ENCODE peak calls at places on chromosomes 3 and 15, in nine cellular contexts. L is AG20443; H is activated naive CD8-positive, alpha-beta T cell treated with anti-CD3 and anti-CD28 coated beads, Interleukin-2, amount 50 U/mL, for 24 hours; X is activated T-helper 1 cell treated with anti-CD3 and anti-CD28 coated beads, Interleukin-2, amount 50 U/mL, for 16 hours; B is naive thymus-derived CD4-positive, alpha-beta T cell; K is cerebellar cortex; I is WTC11; G is hypothalamus; T is effector CD4-positive, alpha-beta T cell. W is an unnamed sample.

GRCh38 chr15:65841121-65841930 is 28.0 kb upstream of the RAB11A start:
- DNase-seq in L (no peak), H (no peak), X (no peak), B (no peak), K (no peak), I (no peak), G (no peak), T (no peak), W (no peak)

GRCh38 chr15:65532738-65533051 is 2.4 kb downstream of the HACD3 start:
- DNase-seq in L (no peak), H (no peak), X (no peak), B (no peak), K (no peak), I (no peak), G (no peak), T (no peak), W (peak; percentile 68)

GRCh38 chr3:139299261-139300132 is 44.3 kb upstream of the MRPS22 start:
- DNase-seq in L (no peak), H (no peak), X (no peak), B (no peak), K (no peak), I (peak; percentile 14), G (no peak), T (no peak), W (peak; percentile 70)

GRCh38 chr3:64885055-64885454 is 197.3 kb upstream of the ADAMTS9 start:
- DNase-seq in L (no peak), H (no peak), X (no peak), B (no peak), K (no peak), I (no peak), G (no peak), T (no peak), W (no peak)

GRCh38 chr3:100089802-100090668 is 24.3 kb downstream of the FILIP1L start:
- DNase-seq in L (peak; percentile 70), H (no peak), X (no peak), B (no peak), K (no peak), I (peak; percentile 43), G (no peak), T (no peak), W (peak; percentile 65)

GRCh38 chr3:53166781-53167291 is 5.8 kb downstream of the PRKCD start:
- DNase-seq in L (peak; percentile 95), H (no peak), X (no peak), B (no peak), K (peak; percentile 28), I (no peak), G (peak; percentile 9), T (no peak), W (no peak)

GRCh38 chr3:187227658-187228258 is 30.5 kb downstream of the RTP1 start:
- DNase-seq in L (peak; percentile 87), H (no peak), X (no peak), B (no peak), K (no peak), I (no peak), G (no peak), T (no peak), W (no peak)

GRCh38 chr15:80777137-80777536 is 2.0 kb upstream of the CEMIP start:
- DNase-seq in L (peak; percentile 84), H (no peak), X (no peak), B (no peak), K (no peak), I (no peak), G (no peak), T (no peak), W (peak; percentile 35)

GRCh38 chr15:40112789-40113188 is 4.1 kb upstream of the BMF start:
- DNase-seq in L (no peak), H (no peak), X (no peak), B (no peak), K (no peak), I (no peak), G (no peak), T (no peak), W (no peak)

GRCh38 chr3:11530153-11530721 is 113.5 kb downstream of the VGLL4 start:
- DNase-seq in L (peak; percentile 76), H (no peak), X (no peak), B (no peak), K (no peak), I (no peak), G (no peak), T (no peak), W (peak; percentile 70)

GRCh38 chr3:192817053-192817452 is 89.7 kb upstream of the FGF12 start:
- DNase-seq in L (peak; percentile 41), H (no peak), X (no peak), B (no peak), K (no peak), I (no peak), G (no peak), T (no peak), W (no peak)

GRCh38 chr3:150286390-150287147 is 121.5 kb upstream of the TSC22D2 start:
- DNase-seq in L (peak; percentile 32), H (peak; percentile 4), X (no peak), B (peak; percentile 52), K (peak; percentile 50), I (no peak), G (no peak), T (no peak), W (peak; percentile 64)

GRCh38 chr15:98120561-98120960 is 160.1 kb downstream of the ARRDC4 start:
- DNase-seq in L (peak; percentile 36), H (no peak), X (no peak), B (no peak), K (no peak), I (no peak), G (no peak), T (no peak), W (no peak)

GRCh38 chr3:195204360-195205166 is 66.4 kb downstream of the XXYLT1 start:
- DNase-seq in L (peak; percentile 63), H (no peak), X (no peak), B (no peak), K (no peak), I (no peak), G (no peak), T (no peak), W (peak; percentile 42)

GRCh38 chr3:194870394-194871110 is 184.9 kb downstream of the FAM43A start:
- DNase-seq in L (no peak), H (no peak), X (no peak), B (no peak), K (no peak), I (no peak), G (no peak), T (no peak), W (peak; percentile 76)

GRCh38 chr3:123352134-123352554 is 96.7 kb downstream of the ADCY5 start:
- DNase-seq in L (no peak), H (no peak), X (no peak), B (no peak), K (no peak), I (no peak), G (no peak), T (no peak), W (no peak)

GRCh38 chr15:100735654-100736053 is 133.3 kb downstream of the ASB7 start:
- DNase-seq in L (no peak), H (no peak), X (no peak), B (no peak), K (no peak), I (no peak), G (no peak), T (no peak), W (no peak)

GRCh38 chr3:55591893-55592292 is 104.8 kb upstream of the WNT5A start:
- DNase-seq in L (no peak), H (no peak), X (no peak), B (no peak), K (no peak), I (no peak), G (no peak), T (no peak), W (no peak)

GRCh38 chr15:83983634-83984458 is 251.7 kb upstream of the GOLGA6L4 start:
- DNase-seq in L (no peak), H (no peak), X (no peak), B (no peak), K (no peak), I (no peak), G (no peak), T (no peak), W (no peak)

GRCh38 chr3:38028621-38029361 is 651 bp downstream of the PLCD1 start:
- DNase-seq in L (peak; percentile 51), H (no peak), X (no peak), B (no peak), K (no peak), I (peak; percentile 36), G (no peak), T (no peak), W (peak; percentile 42)

GRCh38 chr3:56005196-56005805 is 463.0 kb downstream of the ERC2 start:
- DNase-seq in L (no peak), H (no peak), X (no peak), B (no peak), K (no peak), I (no peak), G (no peak), T (no peak), W (no peak)

GRCh38 chr3:188052229-188052965 is 101.6 kb upstream of the LPP start:
- DNase-seq in L (no peak), H (no peak), X (no peak), B (no peak), K (peak; percentile 82), I (peak; percentile 63), G (peak; percentile 91), T (no peak), W (peak; percentile 72)

GRCh38 chr15:84598993-84599392 is 1.8 kb upstream of the ZSCAN2 start:
- DNase-seq in L (peak; percentile 70), H (peak; percentile 53), X (no peak), B (no peak), K (peak; percentile 58), I (peak; percentile 59), G (no peak), T (no peak), W (peak; percentile 74)

GRCh38 chr3:54427951-54428871 is 305.9 kb downstream of the CACNA2D3 start:
- DNase-seq in L (peak; percentile 80), H (peak; percentile 48), X (no peak), B (peak; percentile 15), K (peak; percentile 72), I (peak; percentile 71), G (peak; percentile 9), T (no peak), W (peak; percentile 80)

GRCh38 chr3:85394424-85394823 is 435.6 kb downstream of the CADM2 start:
- DNase-seq in L (no peak), H (no peak), X (no peak), B (no peak), K (no peak), I (no peak), G (no peak), T (no peak), W (no peak)

GRCh38 chr15:71386448-71387236 is 271.4 kb downstream of the THSD4 start:
- DNase-seq in L (no peak), H (no peak), X (no peak), B (peak; percentile 3), K (peak; percentile 9), I (no peak), G (no peak), T (no peak), W (peak; percentile 37)

GRCh38 chr3:101811875-101812274 is 32.9 kb downstream of the NXPE3 start:
- DNase-seq in L (no peak), H (no peak), X (no peak), B (no peak), K (no peak), I (no peak), G (no peak), T (no peak), W (no peak)

GRCh38 chr15:31831596-31831995 is 198.7 kb upstream of the CHRNA7 start:
- DNase-seq in L (no peak), H (no peak), X (no peak), B (no peak), K (peak; percentile 71), I (no peak), G (no peak), T (no peak), W (no peak)

GRCh38 chr3:4977001-4977888 is 2.0 kb upstream of the BHLHE40 start:
- DNase-seq in L (peak; percentile 73), H (peak; percentile 87), X (no peak), B (peak; percentile 28), K (peak; percentile 81), I (peak; percentile 67), G (no peak), T (peak; percentile 33), W (peak; percentile 90)

GRCh38 chr3:29686889-29687592 is 406.2 kb downstream of the RBMS3 start:
- DNase-seq in L (peak; percentile 25), H (no peak), X (no peak), B (no peak), K (no peak), I (no peak), G (no peak), T (no peak), W (peak; percentile 15)

GRCh38 chr3:29694331-29694730 is 413.5 kb downstream of the RBMS3 start:
- DNase-seq in L (no peak), H (no peak), X (no peak), B (no peak), K (no peak), I (no peak), G (no peak), T (no peak), W (no peak)